ENCODE peak calls at places on chromosome 17, in four cellular contexts. D, T, Q and Z are unnamed samples.

GRCh38 chr17:40651939-40652338 is 4.3 kb upstream of the SMARCE1 start:
- DNase-seq in Q (no peak), T (no peak), D (no peak), Z (no peak)

GRCh38 chr17:40873801-40874200 is 6.8 kb upstream of the KRT12 start:
- DNase-seq in T (no peak), Q (no peak), D (no peak), Z (no peak)

GRCh38 chr17:64041912-64042311 is 21.5 kb upstream of the ICAM2 start:
- DNase-seq in Q (no peak), T (no peak), D (no peak), Z (no peak)

GRCh38 chr17:58338454-58338841 is 9.9 kb upstream of the TSPOAP1 start:
- DNase-seq in T (peak), D (no peak), Q (no peak), Z (no peak)

GRCh38 chr17:4378626-4379025 is 12.2 kb upstream of the UBE2G1 start:
- DNase-seq in Q (no peak), T (no peak), D (no peak), Z (no peak)

GRCh38 chr17:58242171-58242784 is 3.9 kb downstream of the LPO start:
- DNase-seq in D (peak), Q (no peak), T (no peak), Z (no peak)

GRCh38 chr17:33686171-33686570 is 393.1 kb upstream of the ASIC2 start:
- DNase-seq in D (peak), T (peak), Q (no peak), Z (peak)

GRCh38 chr17:63657776-63658175 is 35.6 kb downstream of the MAP3K3 start:
- DNase-seq in D (no peak), T (no peak), Q (no peak), Z (no peak)

GRCh38 chr17:10316986-10317834 is 55.6 kb downstream of the MYH13 start:
- DNase-seq in Q (peak), D (peak), T (peak), Z (peak)

GRCh38 chr17:40100669-40101366 is 429 bp upstream of the NR1D1 start:
- DNase-seq in D (peak), T (peak), Q (peak), Z (peak)

GRCh38 chr17:82375359-82376041 is 3.9 kb downstream of the UTS2R start:
- DNase-seq in D (no peak), Q (no peak), T (no peak), Z (no peak)

GRCh38 chr17:76417499-76418143 is 33.2 kb downstream of the SPHK1 start:
- DNase-seq in D (no peak), T (no peak), Q (no peak), Z (peak)

GRCh38 chr17:60695960-60696359 is 18.3 kb downstream of the BCAS3 start:
- DNase-seq in T (no peak), Q (no peak), D (no peak), Z (no peak)

GRCh38 chr17:20896153-20896649 is 146.6 kb downstream of the USP22 start:
- DNase-seq in D (peak), T (no peak), Q (no peak), Z (no peak)

GRCh38 chr17:77125432-77125901 is 15.3 kb upstream of the SEC14L1 start:
- DNase-seq in T (no peak), Q (no peak), D (no peak), Z (no peak)

GRCh38 chr17:3965123-3965800 is 1.0 kb upstream of the ATP2A3 start:
- DNase-seq in D (peak), T (peak), Q (peak), Z (peak)

GRCh38 chr17:70187383-70187782 is 18.1 kb downstream of the KCNJ2 start:
- DNase-seq in D (no peak), Q (no peak), T (no peak), Z (no peak)

GRCh38 chr17:52170963-52171572 is 12.6 kb upstream of the CA10 start:
- DNase-seq in T (no peak), Q (peak), D (peak), Z (no peak)

GRCh38 chr17:39139137-39139516 is 12.3 kb downstream of the PLXDC1 start:
- DNase-seq in D (no peak), Q (no peak), T (no peak), Z (no peak)

GRCh38 chr17:70134777-70135176 is 34.6 kb upstream of the KCNJ2 start:
- DNase-seq in Q (no peak), T (no peak), D (no peak), Z (no peak)

GRCh38 chr17:18038149-18038850 is 668 bp downstream of the ATPAF2 start:
- DNase-seq in D (no peak), T (peak), Q (no peak), Z (peak)

GRCh38 chr17:608911-609882 is 105.4 kb downstream of the VPS53 start:
- DNase-seq in T (no peak), Q (no peak), D (no peak), Z (no peak)

GRCh38 chr17:40646791-40647548 is 648 bp downstream of the SMARCE1 start:
- DNase-seq in T (peak), Q (peak), D (peak), Z (peak)

GRCh38 chr17:57296231-57296630 is 39.9 kb downstream of the MSI2 start:
- DNase-seq in D (no peak), Q (no peak), T (no peak), Z (no peak)

GRCh38 chr17:39867891-39868553 is at the start of gene ZPBP2:
- DNase-seq in T (no peak), Q (no peak), D (peak), Z (no peak)

GRCh38 chr17:56064506-56064905 is 88.8 kb upstream of the ANKFN1 start:
- DNase-seq in D (peak), T (no peak), Q (no peak), Z (no peak)

GRCh38 chr17:17391575-17392370 is 85.0 kb upstream of the MED9 start:
- DNase-seq in D (peak), Q (no peak), T (peak), Z (peak)

GRCh38 chr17:5978496-5978895 is 91.7 kb upstream of the WSCD1 start:
- DNase-seq in D (no peak), Q (no peak), T (no peak), Z (no peak)

GRCh38 chr17:77782611-77783010 is 175.9 kb upstream of the TNRC6C start:
- DNase-seq in D (no peak), T (no peak), Q (no peak), Z (no peak)

GRCh38 chr17:49361129-49361901 is 735 bp downstream of the ZNF652 start:
- DNase-seq in T (peak), D (peak), Q (peak), Z (peak)

GRCh38 chr17:65413390-65413789 is 148.1 kb downstream of the AXIN2 start:
- DNase-seq in Q (no peak), D (no peak), T (no peak), Z (no peak)

GRCh38 chr17:65418622-65419021 is 142.8 kb downstream of the AXIN2 start:
- DNase-seq in Q (no peak), T (no peak), D (no peak), Z (no peak)

GRCh38 chr17:65415991-65416390 is 145.5 kb downstream of the AXIN2 start:
- DNase-seq in Q (no peak), T (no peak), D (no peak), Z (no peak)

GRCh38 chr17:65423346-65424140 is 137.9 kb downstream of the AXIN2 start:
- DNase-seq in D (peak), T (no peak), Q (no peak), Z (no peak)

DNA sequence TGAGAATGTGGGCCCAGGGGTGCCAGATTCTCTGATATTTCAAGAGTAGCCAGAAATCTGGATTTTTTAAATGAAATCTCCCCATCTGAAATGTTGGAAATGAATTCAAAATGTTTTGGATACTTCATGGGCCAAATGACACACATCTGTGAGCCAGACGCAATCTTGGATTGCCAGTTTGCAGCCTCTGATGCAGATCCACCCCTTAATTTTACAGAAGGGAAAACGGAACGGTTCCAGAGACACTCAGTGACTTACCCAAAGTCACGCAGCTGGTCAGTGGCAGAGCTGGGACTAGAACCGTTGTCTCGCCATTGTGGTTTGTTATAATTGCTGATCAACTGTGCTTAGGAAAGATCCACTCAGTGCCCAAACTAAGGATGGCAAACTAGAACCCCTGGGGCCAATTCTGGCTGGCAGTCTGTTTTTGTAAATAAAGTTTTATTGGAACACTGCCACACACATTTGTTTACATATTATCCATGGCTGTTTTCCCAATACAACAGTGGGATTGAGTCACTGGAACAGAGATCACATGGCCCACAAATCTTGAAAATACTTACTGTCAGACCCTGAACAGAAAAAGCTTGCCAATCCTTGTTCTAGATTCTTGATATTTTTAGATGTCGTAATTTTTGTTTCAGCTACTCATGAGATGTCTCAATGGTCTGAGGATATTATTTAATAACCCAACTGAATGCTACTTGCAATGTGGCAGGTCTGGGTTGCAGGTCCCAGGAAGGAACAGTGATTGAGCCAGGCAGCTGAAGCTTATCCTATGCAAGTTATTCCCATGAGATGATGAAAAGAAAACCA is 143.8 kb downstream of the AXIN2 start:
- DNase-seq in T (no peak), D (no peak), Q (no peak), Z (no peak)
- TF ChIP-seq EZH2phosphoT487 in T (no peak), D (no peak), Q (no peak), Z (no peak)

GRCh38 chr17:31064707-31065106 is 30.1 kb upstream of the NF1 start:
- DNase-seq in D (no peak), T (no peak), Q (no peak), Z (no peak)

GRCh38 chr17:31067699-31068184 is 27.0 kb upstream of the NF1 start:
- DNase-seq in T (no peak), D (no peak), Q (peak), Z (no peak)

GRCh38 chr17:31073411-31073810 is 21.4 kb upstream of the NF1 start:
- DNase-seq in Q (peak), T (no peak), D (no peak), Z (no peak)

GRCh38 chr17:31072186-31072585 is 22.6 kb upstream of the NF1 start:
- DNase-seq in D (peak), Q (peak), T (no peak), Z (no peak)

GRCh38 chr17:31068291-31068690 is 26.5 kb upstream of the NF1 start:
- DNase-seq in Q (peak), D (peak), T (no peak), Z (peak)
- TF ChIP-seq EZH2phosphoT487 in Q (no peak), D (no peak), T (no peak), Z (no peak)

GRCh38 chr17:42233994-42234393 is 39.7 kb upstream of the GHDC start:
- DNase-seq in D (no peak), T (no peak), Q (no peak), Z (no peak)

GRCh38 chr17:42224651-42225050 is 30.4 kb upstream of the GHDC start:
- DNase-seq in T (no peak), D (no peak), Q (no peak), Z (no peak)

GRCh38 chr17:42233148-42233547 is 38.9 kb upstream of the GHDC start:
- DNase-seq in Q (no peak), T (no peak), D (no peak), Z (no peak)

GRCh38 chr17:42230225-42230624 is 35.9 kb upstream of the GHDC start:
- DNase-seq in D (no peak), T (no peak), Q (no peak), Z (no peak)

DNA sequence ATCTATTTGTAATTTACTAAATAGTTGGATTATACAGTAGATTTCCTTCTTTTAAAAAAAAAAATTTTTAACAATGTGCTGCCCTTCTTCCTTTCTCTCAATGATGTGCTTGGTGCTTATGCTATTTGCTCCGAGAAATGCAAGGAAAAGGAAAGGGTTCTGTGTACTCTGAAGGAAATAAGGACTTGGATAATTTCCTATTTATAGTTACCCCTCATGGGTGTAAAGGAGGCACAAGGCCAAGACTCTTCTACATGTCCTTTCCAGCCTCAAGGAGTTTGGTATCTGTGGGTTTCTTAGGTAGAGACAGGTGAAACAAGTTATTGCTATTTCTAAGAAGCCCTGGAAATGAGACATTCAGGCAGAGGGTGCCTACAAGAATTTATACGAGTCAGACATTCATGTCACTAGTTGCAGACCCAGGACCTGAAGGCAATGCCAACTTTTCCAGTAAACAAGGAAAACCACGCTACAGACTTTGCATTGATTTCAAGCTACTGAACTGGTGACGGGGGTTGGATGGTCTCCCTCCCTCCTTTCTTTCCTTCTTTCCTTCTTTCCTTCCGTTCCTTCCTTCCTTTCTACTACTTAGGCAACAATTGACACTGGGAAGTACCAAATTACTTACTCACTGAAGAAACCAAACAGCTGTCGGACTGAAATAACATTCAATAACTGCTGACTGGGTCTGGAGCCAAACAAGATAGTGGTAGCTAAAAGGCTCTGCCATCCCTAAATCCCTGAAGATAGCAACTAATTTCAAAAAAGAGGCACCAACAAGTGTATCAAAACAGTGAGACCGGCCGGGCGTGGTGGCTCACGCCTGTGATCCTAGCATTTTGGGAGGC is 33.8 kb upstream of the GHDC start:
- DNase-seq in T (no peak), D (no peak), Q (no peak), Z (no peak)
- TF ChIP-seq EZH2phosphoT487 in T (no peak), D (no peak), Q (no peak), Z (no peak)

DNA sequence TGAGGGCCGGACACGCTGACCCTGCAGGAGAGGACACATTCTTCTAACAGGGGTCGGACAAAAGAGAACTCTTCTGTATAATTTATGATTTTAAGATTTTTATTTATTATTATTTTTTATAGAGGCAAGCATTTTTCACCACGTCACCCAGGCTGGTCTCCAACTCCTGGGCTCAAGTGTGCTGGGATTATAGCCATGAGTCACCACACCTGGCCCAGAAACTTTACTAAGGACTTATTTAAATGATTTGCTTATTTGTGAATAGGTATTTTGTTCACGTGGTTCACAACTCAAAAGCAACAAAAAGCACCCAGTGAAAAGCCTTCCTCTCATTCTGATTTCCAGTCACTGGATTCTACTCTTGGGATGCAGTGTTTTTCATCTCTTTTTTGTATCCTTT is 2.3 kb upstream of the SERPINF1 start:
- DNase-seq in D (no peak), T (no peak), Q (no peak), Z (no peak)
- TF ChIP-seq EZH2phosphoT487 in D (no peak), T (no peak), Q (no peak), Z (no peak)

GRCh38 chr17:66900126-66901010 is 64.1 kb upstream of the CACNG4 start:
- DNase-seq in D (no peak), T (peak), Q (no peak), Z (peak)
- TF ChIP-seq EZH2phosphoT487 in D (no peak), T (no peak), Q (no peak), Z (no peak)

DNA sequence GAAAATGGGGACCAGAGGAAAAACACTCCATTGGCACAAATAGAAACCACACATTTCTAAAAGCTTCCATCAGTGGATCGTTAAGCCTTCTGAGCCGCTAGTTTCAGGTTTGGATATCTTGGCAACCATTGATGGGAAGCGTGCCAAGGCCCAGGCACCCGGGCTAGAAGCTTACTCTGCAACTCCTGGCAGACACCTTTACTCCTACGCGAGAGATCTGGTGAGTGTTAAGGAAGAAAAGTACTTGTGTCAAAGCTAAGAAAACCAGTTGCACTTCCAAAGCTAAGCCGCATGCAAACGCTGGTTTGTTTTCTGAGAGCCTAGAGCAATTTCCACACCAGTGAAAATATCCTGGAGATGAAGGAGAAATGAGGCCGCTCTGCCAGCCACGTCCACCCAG is 472.4 kb downstream of the PMP22 start:
- DNase-seq in Q (peak), T (no peak), D (no peak), Z (no peak)
- TF ChIP-seq EZH2phosphoT487 in Q (no peak), T (no peak), D (no peak), Z (no peak)

DNA sequence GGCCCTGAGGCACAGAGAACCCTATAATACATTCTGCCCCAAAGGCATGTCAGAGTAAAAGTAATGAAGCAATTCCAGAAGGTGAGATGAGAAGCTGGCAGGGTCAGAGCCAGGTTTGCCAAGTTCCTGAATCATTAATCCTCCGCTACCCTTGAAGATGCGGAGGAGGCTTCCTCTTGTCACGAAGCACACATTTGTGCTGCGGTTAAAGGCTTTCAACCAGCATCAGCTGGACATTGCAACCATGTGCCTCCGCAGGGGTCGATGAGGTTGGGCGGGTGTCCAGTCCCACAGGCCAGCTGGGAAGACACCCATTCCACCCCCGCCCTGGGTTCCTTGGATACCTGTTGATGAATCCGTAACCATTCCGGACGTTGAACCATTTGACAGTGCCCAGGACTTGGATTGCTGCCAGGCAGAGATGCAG is 1.3 kb downstream of the YBX2 start:
- DNase-seq in T (no peak), Q (no peak), D (no peak), Z (no peak)
- TF ChIP-seq EZH2phosphoT487 in T (no peak), Q (no peak), D (no peak), Z (no peak)